ENCODE peak calls at places on chromosomes 13 and 19, in five cellular contexts. I is lung; H is lower leg skin; V is CD8-positive, alpha-beta T cell; O is heart left ventricle. U is an unnamed sample.

GRCh38 chr19:49927526-49928264 is 1.3 kb upstream of the ATF5 start:
- DNase-seq in V (no peak), O (no peak), H (no peak), I (no peak), U (no peak)

GRCh38 chr13:63625869-63626268 is 2210.2 kb upstream of the PCDH20 start:
- DNase-seq in O (no peak), H (no peak), I (no peak), V (no peak), U (no peak)

GRCh38 chr19:41807176-41807575 is 10.8 kb downstream of the CEACAM3 start:
- DNase-seq in I (no peak), O (no peak), H (no peak), V (no peak), U (no peak)

GRCh38 chr13:28794370-28794769 is 25.8 kb upstream of the MTUS2 start:
- DNase-seq in H (no peak), I (no peak), O (no peak), V (no peak), U (no peak)

GRCh38 chr13:25607096-25607495 is 235.3 kb downstream of the ATP8A2 start:
- DNase-seq in O (no peak), I (no peak), H (no peak), V (no peak), U (no peak)

GRCh38 chr19:48627865-48628314 is 8.6 kb downstream of the SPHK2 start:
- DNase-seq in I (no peak), O (no peak), V (no peak), H (no peak), U (no peak)

GRCh38 chr13:51858433-51859247 is 3.1 kb upstream of the CCDC70 start:
- DNase-seq in O (no peak), H (no peak), V (no peak), I (no peak), U (no peak)

GRCh38 chr13:20351279-20352022 is 119.3 kb upstream of the GJB6 start:
- DNase-seq in I (peak), O (no peak), H (no peak), V (no peak), U (no peak)

GRCh38 chr19:46546194-46546896 is 50.7 kb upstream of the PNMA8B start:
- DNase-seq in I (peak), H (no peak), V (no peak), O (no peak), U (peak)

GRCh38 chr13:111004444-111004843 is 89.6 kb upstream of the ANKRD10 start:
- DNase-seq in V (no peak), I (no peak), H (no peak), O (no peak), U (no peak)

GRCh38 chr13:95676100-95676774 is 702 bp upstream of the DNAJC3 start:
- DNase-seq in H (peak), V (peak), I (no peak), O (no peak), U (no peak)

GRCh38 chr19:53583181-53583580 is 45.2 kb downstream of the ZNF331 start:
- DNase-seq in H (no peak), O (no peak), I (no peak), V (no peak), U (no peak)

GRCh38 chr13:30552567-30552966 is 65.2 kb upstream of the USPL1 start:
- DNase-seq in O (no peak), V (no peak), H (no peak), I (no peak), U (no peak)

GRCh38 chr13:30545320-30545719 is 72.4 kb upstream of the USPL1 start:
- DNase-seq in H (no peak), V (no peak), I (no peak), O (no peak), U (no peak)

DNA sequence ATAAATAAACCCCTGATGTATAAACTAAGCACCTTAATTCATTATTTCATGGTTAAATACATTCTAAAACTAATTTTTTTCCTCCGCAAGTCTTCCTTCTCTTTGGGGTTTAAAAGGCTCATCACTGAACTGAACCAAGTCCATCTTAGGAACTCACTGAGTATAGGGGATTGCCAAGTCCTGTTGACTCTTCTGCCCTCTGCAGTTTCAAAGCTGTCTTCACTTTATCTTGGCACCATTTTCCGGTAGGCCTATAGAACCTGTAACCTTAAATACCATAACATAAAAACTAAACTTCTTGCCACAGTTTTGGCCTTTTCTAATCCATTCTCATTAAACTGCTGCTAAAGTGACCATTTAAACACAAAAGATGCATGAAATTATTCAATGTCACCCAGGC is 66.5 kb upstream of the USPL1 start:
- DNase-seq in H (no peak), V (no peak), I (no peak), O (no peak), U (no peak)
- TF ChIP-seq CTCF in H (no peak), V (peak), I (peak), O (peak), U (peak)

GRCh38 chr19:18281082-18282020 is at the start of gene JUND:
- DNase-seq in V (peak), O (peak), I (peak), H (peak), U (peak)
- TF ChIP-seq CTCF in V (no peak), O (no peak), I (no peak), H (no peak), U (no peak)

GRCh38 chr13:60583196-60583908 is 186.3 kb downstream of the TDRD3 start:
- DNase-seq in H (peak), I (no peak), O (no peak), V (no peak), U (no peak)
- TF ChIP-seq CTCF in H (no peak), I (no peak), O (no peak), V (no peak), U (no peak)

GRCh38 chr19:3269972-3270667 is 45.7 kb downstream of the CELF5 start:
- DNase-seq in V (no peak), I (no peak), O (no peak), H (no peak), U (no peak)
- TF ChIP-seq CTCF in V (no peak), I (no peak), O (no peak), H (no peak), U (no peak)

U was measured in osteocyte.